ENCODE peak calls at places on chromosomes 2 and 18, in four cellular contexts. O, R, K and T are unnamed samples.

GRCh38 chr18:27921392-27921791 is 255.5 kb downstream of the CDH2 start:
- DNase-seq in O (no peak), R (no peak), K (no peak), T (no peak)

GRCh38 chr18:39942702-39943101 is 2012.3 kb upstream of the PIK3C3 start:
- DNase-seq in O (no peak), R (no peak), K (no peak), T (no peak)

GRCh38 chr2:7815726-7816125 is 866.1 kb upstream of the ID2 start:
- DNase-seq in O (no peak), R (no peak), K (no peak), T (no peak)

GRCh38 chr18:23887493-23887892 is 127.1 kb upstream of the TTC39C start:
- DNase-seq in O (peak; percentile 15), R (no peak), K (no peak), T (peak; percentile 38)

GRCh38 chr2:24836206-24836605 is 43.0 kb downstream of the CENPO start:
- DNase-seq in O (no peak), R (no peak), K (no peak), T (no peak)

GRCh38 chr2:95029898-95030341 is 4.4 kb downstream of the MAL start:
- DNase-seq in O (no peak), R (no peak), K (no peak), T (no peak)

GRCh38 chr2:11692966-11693521 is 23.0 kb upstream of the NTSR2 start:
- DNase-seq in O (peak; percentile 51), R (peak; percentile 91), K (peak; percentile 76), T (no peak)

GRCh38 chr18:42069036-42069435 is 114.0 kb downstream of the PIK3C3 start:
- DNase-seq in O (no peak), R (no peak), K (no peak), T (no peak)

GRCh38 chr2:220275454-220275853 is 648.0 kb downstream of the SLC4A3 start:
- DNase-seq in O (no peak), R (no peak), K (no peak), T (no peak)

GRCh38 chr18:65398347-65398746 is 352.5 kb upstream of the CDH7 start:
- DNase-seq in O (no peak), R (no peak), K (no peak), T (no peak)

GRCh38 chr2:27127883-27128670 is 4.5 kb downstream of the ABHD1 start:
- DNase-seq in O (no peak), R (no peak), K (no peak), T (no peak)
- TF ChIP-seq POLR2A in O (no peak), R (no peak), K (no peak), T (no peak)

DNA sequence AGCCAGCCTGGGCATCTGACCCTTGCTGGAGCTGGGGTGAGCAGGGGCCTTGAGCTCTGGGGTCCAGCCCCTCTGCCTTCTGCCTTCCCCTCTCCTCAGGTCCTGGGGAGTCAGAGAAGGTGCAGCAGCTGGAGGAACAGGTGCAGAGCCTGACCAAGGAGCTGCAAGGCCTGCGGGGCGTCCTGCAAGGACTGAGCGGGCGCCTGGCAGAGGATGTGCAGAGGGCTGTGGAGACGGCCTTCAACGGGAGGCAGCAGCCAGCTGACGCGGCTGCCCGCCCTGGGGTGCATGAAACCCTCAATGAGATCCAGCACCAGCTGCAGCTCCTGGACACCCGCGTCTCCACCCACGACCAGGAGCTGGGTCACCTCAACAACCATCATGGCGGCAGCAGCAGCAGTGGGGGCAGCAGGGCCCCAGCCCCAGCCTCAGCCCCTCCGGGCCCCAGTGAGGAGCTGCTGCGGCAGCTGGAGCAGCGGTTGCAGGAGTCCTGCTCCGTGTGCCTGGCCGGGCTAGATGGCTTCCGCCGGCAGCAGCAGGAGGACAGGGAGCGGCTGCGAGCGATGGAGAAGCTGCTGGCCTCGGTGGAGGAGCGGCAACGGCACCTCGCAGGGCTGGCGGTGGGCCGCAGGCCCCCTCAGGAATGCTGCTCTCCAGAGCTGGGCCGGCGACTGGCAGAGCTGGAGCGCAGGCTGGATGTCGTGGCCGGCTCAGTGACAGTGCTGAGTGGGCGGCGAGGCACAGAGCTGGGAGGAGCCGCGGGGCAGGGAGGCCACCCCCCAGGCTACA is 3.8 kb downstream of the EMILIN1 start:
- DNase-seq in O (no peak), R (no peak), K (peak; percentile 56), T (no peak)
- H3K4me3 ChIP-seq in O (no peak overlapping the region), R (no peak overlapping the region), K (no peak overlapping the region), T (no peak overlapping the region)

GRCh38 chr2:86300496-86300895 is 36.9 kb downstream of the REEP1 start:
- DNase-seq in O (no peak), R (no peak), K (no peak), T (no peak)

GRCh38 chr2:86296947-86297346 is 40.5 kb downstream of the REEP1 start:
- DNase-seq in O (no peak), R (no peak), K (no peak), T (no peak)

GRCh38 chr2:86297382-86298147 is 39.9 kb downstream of the REEP1 start:
- DNase-seq in O (no peak), R (no peak), K (no peak), T (no peak)

GRCh38 chr2:86301010-86301409 is 36.4 kb downstream of the REEP1 start:
- DNase-seq in O (no peak), R (no peak), K (no peak), T (no peak)

GRCh38 chr2:86298411-86299390 is 38.7 kb downstream of the REEP1 start:
- DNase-seq in O (no peak), R (no peak), K (no peak), T (no peak)
- TF ChIP-seq CTCF in O (peak; percentile 16), R (peak; percentile 27), K (peak; percentile 23), T (no peak)

GRCh38 chr2:121172456-121172855 is 112.5 kb downstream of the TFCP2L1 start:
- DNase-seq in O (no peak), R (no peak), K (no peak), T (no peak)

GRCh38 chr2:121170577-121170976 is 114.4 kb downstream of the TFCP2L1 start:
- DNase-seq in O (no peak), R (no peak), K (no peak), T (no peak)

GRCh38 chr2:121173112-121173511 is 111.9 kb downstream of the TFCP2L1 start:
- DNase-seq in O (no peak), R (no peak), K (no peak), T (no peak)

GRCh38 chr2:121173806-121174205 is 111.2 kb downstream of the TFCP2L1 start:
- DNase-seq in O (no peak), R (no peak), K (no peak), T (no peak)

GRCh38 chr2:121171625-121172119 is 113.3 kb downstream of the TFCP2L1 start:
- DNase-seq in O (no peak), R (no peak), K (no peak), T (no peak)
- TF ChIP-seq POLR2A in O (no peak), R (no peak), K (no peak), T (no peak)

GRCh38 chr18:59909289-59910036 is 9.7 kb downstream of the PMAIP1 start:
- DNase-seq in O (peak; percentile 86), R (no peak), K (no peak), T (no peak)
- H3K4me3 ChIP-seq in O (no peak overlapping the region), R (no peak overlapping the region), K (no peak overlapping the region), T (no peak overlapping the region)